ENCODE peak calls at places on chromosomes 7 and 10, in eight cellular contexts. One of them, this sample, is unnamed.

GRCh38 chr7:74182453-74183090 is 8.4 kb downstream of the EIF4H start:
- DNase-seq in tibial artery: no peak
- DNase-seq in tibial nerve: no peak
- DNase-seq in CD8-positive, alpha-beta T cell: no peak
- DNase-seq in upper lobe of left lung: no peak
- DNase-seq in brain microvascular endothelial cell: no peak
- DNase-seq in hepatocyte: no peak
- DNase-seq in PC-3: no peak
- DNase-seq in this sample: no peak

GRCh38 chr7:114922151-114922651 is 307 bp downstream of the MDFIC start:
- DNase-seq in PC-3: peak
- DNase-seq in upper lobe of left lung: peak
- DNase-seq in hepatocyte: peak
- DNase-seq in tibial artery: peak
- DNase-seq in tibial nerve: peak
- DNase-seq in brain microvascular endothelial cell: peak
- DNase-seq in CD8-positive, alpha-beta T cell: peak
- DNase-seq in this sample: peak

GRCh38 chr10:100470367-100470766 is 7.6 kb downstream of the WNT8B start:
- DNase-seq in tibial artery: no peak
- DNase-seq in tibial nerve: no peak
- DNase-seq in brain microvascular endothelial cell: no peak
- DNase-seq in hepatocyte: no peak
- DNase-seq in CD8-positive, alpha-beta T cell: no peak
- DNase-seq in upper lobe of left lung: no peak
- DNase-seq in PC-3: peak
- DNase-seq in this sample: no peak

GRCh38 chr10:24432478-24433416 is 223.8 kb downstream of the KIAA1217 start:
- DNase-seq in CD8-positive, alpha-beta T cell: no peak
- DNase-seq in PC-3: peak
- DNase-seq in brain microvascular endothelial cell: peak
- DNase-seq in hepatocyte: no peak
- DNase-seq in tibial artery: no peak
- DNase-seq in tibial nerve: no peak
- DNase-seq in upper lobe of left lung: no peak
- DNase-seq in this sample: no peak

GRCh38 chr7:74544706-74545469 is 91.2 kb downstream of the GTF2IRD1 start:
- DNase-seq in PC-3: peak
- DNase-seq in CD8-positive, alpha-beta T cell: no peak
- DNase-seq in hepatocyte: peak
- DNase-seq in tibial nerve: no peak
- DNase-seq in brain microvascular endothelial cell: peak
- DNase-seq in tibial artery: no peak
- DNase-seq in upper lobe of left lung: no peak
- DNase-seq in this sample: no peak

GRCh38 chr7:63887031-63887430 is 111.6 kb upstream of the ZNF722 start:
- DNase-seq in PC-3: no peak
- DNase-seq in tibial artery: no peak
- DNase-seq in CD8-positive, alpha-beta T cell: no peak
- DNase-seq in tibial nerve: no peak
- DNase-seq in brain microvascular endothelial cell: no peak
- DNase-seq in hepatocyte: no peak
- DNase-seq in upper lobe of left lung: no peak
- DNase-seq in this sample: no peak

GRCh38 chr10:51524041-51524440 is 175.4 kb downstream of the CSTF2T start:
- DNase-seq in tibial artery: no peak
- DNase-seq in hepatocyte: no peak
- DNase-seq in tibial nerve: no peak
- DNase-seq in PC-3: peak
- DNase-seq in CD8-positive, alpha-beta T cell: no peak
- DNase-seq in upper lobe of left lung: no peak
- DNase-seq in brain microvascular endothelial cell: no peak
- DNase-seq in this sample: no peak

GRCh38 chr10:5381187-5381586 is 16.4 kb downstream of the UCN3 start:
- DNase-seq in hepatocyte: no peak
- DNase-seq in CD8-positive, alpha-beta T cell: no peak
- DNase-seq in PC-3: no peak
- DNase-seq in brain microvascular endothelial cell: no peak
- DNase-seq in tibial artery: no peak
- DNase-seq in tibial nerve: no peak
- DNase-seq in upper lobe of left lung: no peak
- DNase-seq in this sample: no peak

GRCh38 chr7:34430456-34430855 is 227.6 kb upstream of the NPSR1 start:
- DNase-seq in upper lobe of left lung: no peak
- DNase-seq in brain microvascular endothelial cell: peak
- DNase-seq in tibial nerve: no peak
- DNase-seq in hepatocyte: peak
- DNase-seq in PC-3: peak
- DNase-seq in CD8-positive, alpha-beta T cell: no peak
- DNase-seq in tibial artery: no peak
- DNase-seq in this sample: peak

GRCh38 chr7:100679927-100680588 is 6.5 kb downstream of the GNB2 start:
- DNase-seq in hepatocyte: no peak
- DNase-seq in upper lobe of left lung: peak
- DNase-seq in tibial artery: peak
- DNase-seq in tibial nerve: peak
- DNase-seq in brain microvascular endothelial cell: no peak
- DNase-seq in CD8-positive, alpha-beta T cell: no peak
- DNase-seq in PC-3: no peak
- DNase-seq in this sample: peak

GRCh38 chr10:56646301-56646700 is 285.2 kb upstream of the ZWINT start:
- DNase-seq in CD8-positive, alpha-beta T cell: no peak
- DNase-seq in brain microvascular endothelial cell: no peak
- DNase-seq in tibial nerve: no peak
- DNase-seq in upper lobe of left lung: no peak
- DNase-seq in PC-3: no peak
- DNase-seq in tibial artery: no peak
- DNase-seq in hepatocyte: no peak
- DNase-seq in this sample: no peak

GRCh38 chr7:14793151-14793550 is 109.4 kb downstream of the DGKB start:
- DNase-seq in hepatocyte: no peak
- DNase-seq in PC-3: no peak
- DNase-seq in tibial artery: no peak
- DNase-seq in brain microvascular endothelial cell: no peak
- DNase-seq in tibial nerve: no peak
- DNase-seq in CD8-positive, alpha-beta T cell: no peak
- DNase-seq in upper lobe of left lung: no peak
- DNase-seq in this sample: no peak

GRCh38 chr10:89813546-89813945 is 112.2 kb downstream of the KIF20B start:
- DNase-seq in tibial artery: no peak
- DNase-seq in upper lobe of left lung: no peak
- DNase-seq in PC-3: no peak
- DNase-seq in hepatocyte: no peak
- DNase-seq in tibial nerve: no peak
- DNase-seq in brain microvascular endothelial cell: no peak
- DNase-seq in CD8-positive, alpha-beta T cell: no peak
- DNase-seq in this sample: no peak

GRCh38 chr7:114822131-114822530 is 99.8 kb upstream of the MDFIC start:
- DNase-seq in upper lobe of left lung: no peak
- DNase-seq in PC-3: no peak
- DNase-seq in hepatocyte: no peak
- DNase-seq in CD8-positive, alpha-beta T cell: no peak
- DNase-seq in brain microvascular endothelial cell: no peak
- DNase-seq in tibial nerve: no peak
- DNase-seq in tibial artery: no peak
- DNase-seq in this sample: no peak

GRCh38 chr10:100653957-100654834 is 91.2 kb upstream of the PAX2 start:
- DNase-seq in CD8-positive, alpha-beta T cell: no peak
- DNase-seq in brain microvascular endothelial cell: no peak
- DNase-seq in tibial artery: no peak
- DNase-seq in tibial nerve: no peak
- DNase-seq in PC-3: no peak
- DNase-seq in upper lobe of left lung: peak
- DNase-seq in hepatocyte: peak
- DNase-seq in this sample: peak

GRCh38 chr7:116981887-116982430 is 28.7 kb downstream of the ST7 start:
- DNase-seq in brain microvascular endothelial cell: no peak
- DNase-seq in tibial artery: no peak
- DNase-seq in hepatocyte: no peak
- DNase-seq in CD8-positive, alpha-beta T cell: no peak
- DNase-seq in upper lobe of left lung: no peak
- DNase-seq in tibial nerve: no peak
- DNase-seq in PC-3: no peak
- DNase-seq in this sample: no peak

GRCh38 chr7:7321681-7322080 is 139.3 kb downstream of the C1GALT1 start:
- DNase-seq in brain microvascular endothelial cell: no peak
- DNase-seq in hepatocyte: peak
- DNase-seq in tibial artery: no peak
- DNase-seq in upper lobe of left lung: no peak
- DNase-seq in CD8-positive, alpha-beta T cell: no peak
- DNase-seq in PC-3: peak
- DNase-seq in tibial nerve: no peak
- DNase-seq in this sample: no peak

GRCh38 chr10:116608683-116609594 is 11.8 kb upstream of the PNLIPRP2 start:
- DNase-seq in hepatocyte: peak
- DNase-seq in CD8-positive, alpha-beta T cell: no peak
- DNase-seq in brain microvascular endothelial cell: no peak
- DNase-seq in tibial artery: no peak
- DNase-seq in upper lobe of left lung: peak
- DNase-seq in PC-3: no peak
- DNase-seq in tibial nerve: no peak
- DNase-seq in this sample: no peak
- H3K4me3 ChIP-seq in hepatocyte: peak
- H3K4me3 ChIP-seq in CD8-positive, alpha-beta T cell: no peak
- H3K4me3 ChIP-seq in brain microvascular endothelial cell: no peak
- H3K4me3 ChIP-seq in tibial artery: no peak
- H3K4me3 ChIP-seq in upper lobe of left lung: no peak
- H3K4me3 ChIP-seq in PC-3: no peak
- H3K4me3 ChIP-seq in tibial nerve: peak
- H3K4me3 ChIP-seq in this sample: no peak

GRCh38 chr7:51314726-51315125 is 1.9 kb downstream of the COBL start:
- DNase-seq in brain microvascular endothelial cell: no peak
- DNase-seq in PC-3: peak
- DNase-seq in tibial artery: no peak
- DNase-seq in upper lobe of left lung: no peak
- DNase-seq in hepatocyte: no peak
- DNase-seq in CD8-positive, alpha-beta T cell: no peak
- DNase-seq in tibial nerve: no peak
- DNase-seq in this sample: no peak

GRCh38 chr7:51317582-51317910 is 937 bp upstream of the COBL start:
- DNase-seq in CD8-positive, alpha-beta T cell: no peak
- DNase-seq in tibial artery: no peak
- DNase-seq in brain microvascular endothelial cell: no peak
- DNase-seq in hepatocyte: no peak
- DNase-seq in PC-3: no peak
- DNase-seq in tibial nerve: no peak
- DNase-seq in upper lobe of left lung: no peak
- DNase-seq in this sample: no peak

GRCh38 chr7:51315393-51316261 is 982 bp downstream of the COBL start:
- DNase-seq in brain microvascular endothelial cell: no peak
- DNase-seq in hepatocyte: peak
- DNase-seq in CD8-positive, alpha-beta T cell: no peak
- DNase-seq in tibial nerve: no peak
- DNase-seq in upper lobe of left lung: peak
- DNase-seq in tibial artery: no peak
- DNase-seq in PC-3: peak
- DNase-seq in this sample: no peak

GRCh38 chr7:51316666-51317581 is at the start of gene COBL:
- DNase-seq in upper lobe of left lung: peak
- DNase-seq in tibial artery: no peak
- DNase-seq in brain microvascular endothelial cell: no peak
- DNase-seq in tibial nerve: no peak
- DNase-seq in hepatocyte: peak
- DNase-seq in CD8-positive, alpha-beta T cell: no peak
- DNase-seq in PC-3: peak
- DNase-seq in this sample: no peak

DNA sequence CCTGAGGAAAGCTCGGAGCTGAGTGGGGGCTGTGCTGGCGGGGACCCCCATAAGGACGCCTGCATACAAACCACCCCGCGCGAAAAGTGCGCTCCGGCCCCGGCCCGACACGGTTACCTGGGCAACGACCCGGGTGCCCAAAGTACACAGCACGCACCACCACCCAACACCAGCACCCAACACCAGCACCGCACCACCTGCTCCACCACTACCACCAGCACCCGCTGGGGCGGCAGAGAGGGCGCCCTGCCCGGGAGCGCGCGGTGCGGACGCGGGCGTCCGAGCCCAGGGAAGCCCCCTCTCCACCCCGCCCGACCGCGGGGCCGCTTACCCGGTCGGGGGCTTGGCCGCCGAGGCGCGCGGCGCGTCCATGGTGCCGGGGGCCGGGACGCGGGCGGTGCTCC is 345 bp downstream of the COBL start:
- DNase-seq in tibial nerve: no peak
- DNase-seq in hepatocyte: peak
- DNase-seq in upper lobe of left lung: peak
- DNase-seq in tibial artery: no peak
- DNase-seq in CD8-positive, alpha-beta T cell: no peak
- DNase-seq in PC-3: peak
- DNase-seq in brain microvascular endothelial cell: no peak
- DNase-seq in this sample: no peak
- H3K4me3 ChIP-seq in tibial nerve: peak
- H3K4me3 ChIP-seq in hepatocyte: peak
- H3K4me3 ChIP-seq in upper lobe of left lung: peak
- H3K4me3 ChIP-seq in tibial artery: peak
- H3K4me3 ChIP-seq in CD8-positive, alpha-beta T cell: no peak
- H3K4me3 ChIP-seq in PC-3: peak
- H3K4me3 ChIP-seq in brain microvascular endothelial cell: peak
- H3K4me3 ChIP-seq in this sample: no peak

GRCh38 chr10:95440756-95441546 is 120.2 kb downstream of the SORBS1 start:
- DNase-seq in hepatocyte: no peak
- DNase-seq in brain microvascular endothelial cell: no peak
- DNase-seq in CD8-positive, alpha-beta T cell: no peak
- DNase-seq in upper lobe of left lung: no peak
- DNase-seq in PC-3: no peak
- DNase-seq in tibial nerve: no peak
- DNase-seq in tibial artery: no peak
- DNase-seq in this sample: no peak
- H3K4me3 ChIP-seq in hepatocyte: no peak
- H3K4me3 ChIP-seq in brain microvascular endothelial cell: no peak
- H3K4me3 ChIP-seq in CD8-positive, alpha-beta T cell: no peak
- H3K4me3 ChIP-seq in upper lobe of left lung: no peak
- H3K4me3 ChIP-seq in PC-3: no peak
- H3K4me3 ChIP-seq in tibial nerve: no peak
- H3K4me3 ChIP-seq in tibial artery: no peak
- H3K4me3 ChIP-seq in this sample: no peak

GRCh38 chr10:114304566-114305421 is 65.7 kb downstream of the VWA2 start:
- DNase-seq in tibial nerve: no peak
- DNase-seq in PC-3: peak
- DNase-seq in hepatocyte: peak
- DNase-seq in CD8-positive, alpha-beta T cell: peak
- DNase-seq in tibial artery: peak
- DNase-seq in upper lobe of left lung: peak
- DNase-seq in brain microvascular endothelial cell: no peak
- DNase-seq in this sample: peak

GRCh38 chr10:114305521-114305925 is 66.5 kb downstream of the VWA2 start:
- DNase-seq in brain microvascular endothelial cell: no peak
- DNase-seq in tibial artery: peak
- DNase-seq in tibial nerve: no peak
- DNase-seq in CD8-positive, alpha-beta T cell: no peak
- DNase-seq in PC-3: no peak
- DNase-seq in hepatocyte: no peak
- DNase-seq in upper lobe of left lung: peak
- DNase-seq in this sample: no peak

GRCh38 chr10:114303556-114303955 is 64.5 kb downstream of the VWA2 start:
- DNase-seq in PC-3: no peak
- DNase-seq in brain microvascular endothelial cell: no peak
- DNase-seq in hepatocyte: no peak
- DNase-seq in CD8-positive, alpha-beta T cell: no peak
- DNase-seq in tibial artery: peak
- DNase-seq in upper lobe of left lung: no peak
- DNase-seq in tibial nerve: no peak
- DNase-seq in this sample: no peak

GRCh38 chr10:114301951-114302710 is 63.1 kb downstream of the VWA2 start:
- DNase-seq in tibial artery: peak
- DNase-seq in brain microvascular endothelial cell: peak
- DNase-seq in PC-3: peak
- DNase-seq in CD8-positive, alpha-beta T cell: no peak
- DNase-seq in hepatocyte: no peak
- DNase-seq in upper lobe of left lung: peak
- DNase-seq in tibial nerve: no peak
- DNase-seq in this sample: no peak

GRCh38 chr10:114304017-114304565 is 65.0 kb downstream of the VWA2 start:
- DNase-seq in tibial artery: peak
- DNase-seq in tibial nerve: peak
- DNase-seq in hepatocyte: peak
- DNase-seq in upper lobe of left lung: no peak
- DNase-seq in CD8-positive, alpha-beta T cell: peak
- DNase-seq in brain microvascular endothelial cell: peak
- DNase-seq in PC-3: peak
- DNase-seq in this sample: peak
- H3K4me3 ChIP-seq in tibial artery: peak
- H3K4me3 ChIP-seq in tibial nerve: peak
- H3K4me3 ChIP-seq in hepatocyte: peak
- H3K4me3 ChIP-seq in upper lobe of left lung: no peak
- H3K4me3 ChIP-seq in CD8-positive, alpha-beta T cell: peak
- H3K4me3 ChIP-seq in brain microvascular endothelial cell: peak
- H3K4me3 ChIP-seq in PC-3: peak
- H3K4me3 ChIP-seq in this sample: no peak